ENCODE peak calls at places on chromosomes 16 and 17, in nine cellular contexts. One of them, this sample, is unnamed.

GRCh38 chr17:57957886-57958285 is 2.7 kb upstream of the CUEDC1 start:
- DNase-seq in central memory CD4-positive, alpha-beta T cell: no peak
- DNase-seq in AG10803: no peak
- DNase-seq in activated gamma-delta T cell treated with anti-CD3 and anti-CD28 coated beads, Interleukin-2, amount 50 U/mL, for 16 hours: no peak
- DNase-seq in GM13976: no peak
- DNase-seq in dorsolateral prefrontal cortex: no peak
- DNase-seq in WTC11: no peak
- DNase-seq in nucleus accumbens: no peak
- DNase-seq in CD8-positive, alpha-beta T cell: no peak
- DNase-seq in this sample: no peak

GRCh38 chr17:2101448-2102257 is 46.8 kb downstream of the HIC1 start:
- DNase-seq in central memory CD4-positive, alpha-beta T cell: peak; percentile 39
- DNase-seq in AG10803: no peak
- DNase-seq in activated gamma-delta T cell treated with anti-CD3 and anti-CD28 coated beads, Interleukin-2, amount 50 U/mL, for 16 hours: peak; percentile 34
- DNase-seq in GM13976: no peak
- DNase-seq in dorsolateral prefrontal cortex: no peak
- DNase-seq in WTC11: no peak
- DNase-seq in nucleus accumbens: no peak
- DNase-seq in CD8-positive, alpha-beta T cell: no peak
- DNase-seq in this sample: peak; percentile 20

GRCh38 chr17:27493088-27493487 is 36.8 kb downstream of the KSR1 start:
- DNase-seq in central memory CD4-positive, alpha-beta T cell: no peak
- DNase-seq in AG10803: no peak
- DNase-seq in activated gamma-delta T cell treated with anti-CD3 and anti-CD28 coated beads, Interleukin-2, amount 50 U/mL, for 16 hours: no peak
- DNase-seq in GM13976: no peak
- DNase-seq in dorsolateral prefrontal cortex: no peak
- DNase-seq in WTC11: no peak
- DNase-seq in nucleus accumbens: no peak
- DNase-seq in CD8-positive, alpha-beta T cell: no peak
- DNase-seq in this sample: no peak

GRCh38 chr16:25747160-25747758 is 55.5 kb downstream of the HS3ST4 start:
- DNase-seq in central memory CD4-positive, alpha-beta T cell: no peak
- DNase-seq in AG10803: no peak
- DNase-seq in activated gamma-delta T cell treated with anti-CD3 and anti-CD28 coated beads, Interleukin-2, amount 50 U/mL, for 16 hours: no peak
- DNase-seq in GM13976: no peak
- DNase-seq in dorsolateral prefrontal cortex: no peak
- DNase-seq in WTC11: peak; percentile 70
- DNase-seq in nucleus accumbens: no peak
- DNase-seq in CD8-positive, alpha-beta T cell: no peak
- DNase-seq in this sample: no peak

GRCh38 chr17:73174126-73174525 is 9.3 kb downstream of the SSTR2 start:
- DNase-seq in central memory CD4-positive, alpha-beta T cell: no peak
- DNase-seq in AG10803: no peak
- DNase-seq in activated gamma-delta T cell treated with anti-CD3 and anti-CD28 coated beads, Interleukin-2, amount 50 U/mL, for 16 hours: no peak
- DNase-seq in GM13976: no peak
- DNase-seq in dorsolateral prefrontal cortex: no peak
- DNase-seq in WTC11: no peak
- DNase-seq in nucleus accumbens: no peak
- DNase-seq in CD8-positive, alpha-beta T cell: no peak
- DNase-seq in this sample: no peak

GRCh38 chr16:2090819-2091721 is 43.3 kb downstream of the TSC2 start:
- DNase-seq in central memory CD4-positive, alpha-beta T cell: peak; percentile 19
- DNase-seq in AG10803: no peak
- DNase-seq in activated gamma-delta T cell treated with anti-CD3 and anti-CD28 coated beads, Interleukin-2, amount 50 U/mL, for 16 hours: no peak
- DNase-seq in GM13976: peak; percentile 74
- DNase-seq in dorsolateral prefrontal cortex: no peak
- DNase-seq in WTC11: peak; percentile 95
- DNase-seq in nucleus accumbens: no peak
- DNase-seq in CD8-positive, alpha-beta T cell: no peak
- DNase-seq in this sample: no peak

GRCh38 chr17:71521724-71522123 is 599.1 kb upstream of the SOX9 start:
- DNase-seq in central memory CD4-positive, alpha-beta T cell: no peak
- DNase-seq in AG10803: no peak
- DNase-seq in activated gamma-delta T cell treated with anti-CD3 and anti-CD28 coated beads, Interleukin-2, amount 50 U/mL, for 16 hours: no peak
- DNase-seq in GM13976: no peak
- DNase-seq in dorsolateral prefrontal cortex: no peak
- DNase-seq in WTC11: no peak
- DNase-seq in nucleus accumbens: no peak
- DNase-seq in CD8-positive, alpha-beta T cell: no peak
- DNase-seq in this sample: no peak

GRCh38 chr17:75288784-75289121 is 480 bp downstream of the SLC25A19 start:
- DNase-seq in central memory CD4-positive, alpha-beta T cell: no peak
- DNase-seq in AG10803: no peak
- DNase-seq in activated gamma-delta T cell treated with anti-CD3 and anti-CD28 coated beads, Interleukin-2, amount 50 U/mL, for 16 hours: no peak
- DNase-seq in GM13976: no peak
- DNase-seq in dorsolateral prefrontal cortex: no peak
- DNase-seq in WTC11: peak; percentile 53
- DNase-seq in nucleus accumbens: no peak
- DNase-seq in CD8-positive, alpha-beta T cell: no peak
- DNase-seq in this sample: no peak

GRCh38 chr17:63555475-63556156 is 5.3 kb downstream of the DCAF7 start:
- DNase-seq in central memory CD4-positive, alpha-beta T cell: no peak
- DNase-seq in AG10803: no peak
- DNase-seq in activated gamma-delta T cell treated with anti-CD3 and anti-CD28 coated beads, Interleukin-2, amount 50 U/mL, for 16 hours: no peak
- DNase-seq in GM13976: no peak
- DNase-seq in dorsolateral prefrontal cortex: no peak
- DNase-seq in WTC11: no peak
- DNase-seq in nucleus accumbens: no peak
- DNase-seq in CD8-positive, alpha-beta T cell: no peak
- DNase-seq in this sample: no peak

GRCh38 chr17:49471089-49471683 is 23.9 kb upstream of the NGFR start:
- DNase-seq in central memory CD4-positive, alpha-beta T cell: no peak
- DNase-seq in AG10803: peak; percentile 18
- DNase-seq in activated gamma-delta T cell treated with anti-CD3 and anti-CD28 coated beads, Interleukin-2, amount 50 U/mL, for 16 hours: no peak
- DNase-seq in GM13976: no peak
- DNase-seq in dorsolateral prefrontal cortex: peak; percentile 69
- DNase-seq in WTC11: no peak
- DNase-seq in nucleus accumbens: peak; percentile 60
- DNase-seq in CD8-positive, alpha-beta T cell: no peak
- DNase-seq in this sample: no peak

GRCh38 chr16:50246299-50247122 is 19.8 kb upstream of the ADCY7 start:
- DNase-seq in central memory CD4-positive, alpha-beta T cell: no peak
- DNase-seq in AG10803: no peak
- DNase-seq in activated gamma-delta T cell treated with anti-CD3 and anti-CD28 coated beads, Interleukin-2, amount 50 U/mL, for 16 hours: no peak
- DNase-seq in GM13976: peak; percentile 53
- DNase-seq in dorsolateral prefrontal cortex: no peak
- DNase-seq in WTC11: peak; percentile 51
- DNase-seq in nucleus accumbens: no peak
- DNase-seq in CD8-positive, alpha-beta T cell: no peak
- DNase-seq in this sample: no peak

GRCh38 chr17:9239821-9240658 is 218.7 kb downstream of the NTN1 start:
- DNase-seq in central memory CD4-positive, alpha-beta T cell: peak; percentile 70
- DNase-seq in AG10803: peak; percentile 71
- DNase-seq in activated gamma-delta T cell treated with anti-CD3 and anti-CD28 coated beads, Interleukin-2, amount 50 U/mL, for 16 hours: peak; percentile 54
- DNase-seq in GM13976: peak; percentile 95
- DNase-seq in dorsolateral prefrontal cortex: peak; percentile 57
- DNase-seq in WTC11: peak; percentile 61
- DNase-seq in nucleus accumbens: peak; percentile 79
- DNase-seq in CD8-positive, alpha-beta T cell: peak; percentile 38
- DNase-seq in this sample: peak; percentile 49

GRCh38 chr16:48720266-48720665 is 110.3 kb upstream of the N4BP1 start:
- DNase-seq in central memory CD4-positive, alpha-beta T cell: no peak
- DNase-seq in AG10803: no peak
- DNase-seq in activated gamma-delta T cell treated with anti-CD3 and anti-CD28 coated beads, Interleukin-2, amount 50 U/mL, for 16 hours: no peak
- DNase-seq in GM13976: no peak
- DNase-seq in dorsolateral prefrontal cortex: no peak
- DNase-seq in WTC11: peak; percentile 74
- DNase-seq in nucleus accumbens: no peak
- DNase-seq in CD8-positive, alpha-beta T cell: no peak
- DNase-seq in this sample: no peak

GRCh38 chr16:86038923-86039310 is 140.0 kb downstream of the IRF8 start:
- DNase-seq in central memory CD4-positive, alpha-beta T cell: no peak
- DNase-seq in AG10803: no peak
- DNase-seq in activated gamma-delta T cell treated with anti-CD3 and anti-CD28 coated beads, Interleukin-2, amount 50 U/mL, for 16 hours: no peak
- DNase-seq in GM13976: no peak
- DNase-seq in dorsolateral prefrontal cortex: no peak
- DNase-seq in WTC11: no peak
- DNase-seq in nucleus accumbens: no peak
- DNase-seq in CD8-positive, alpha-beta T cell: no peak
- DNase-seq in this sample: no peak

GRCh38 chr17:18361837-18362380 is 1.4 kb downstream of the SHMT1 start:
- DNase-seq in central memory CD4-positive, alpha-beta T cell: no peak
- DNase-seq in AG10803: no peak
- DNase-seq in activated gamma-delta T cell treated with anti-CD3 and anti-CD28 coated beads, Interleukin-2, amount 50 U/mL, for 16 hours: no peak
- DNase-seq in GM13976: no peak
- DNase-seq in dorsolateral prefrontal cortex: no peak
- DNase-seq in WTC11: no peak
- DNase-seq in nucleus accumbens: no peak
- DNase-seq in CD8-positive, alpha-beta T cell: no peak
- DNase-seq in this sample: no peak

GRCh38 chr16:67526149-67526732 is 2.4 kb upstream of the RIPOR1 start:
- DNase-seq in central memory CD4-positive, alpha-beta T cell: no peak
- DNase-seq in AG10803: no peak
- DNase-seq in activated gamma-delta T cell treated with anti-CD3 and anti-CD28 coated beads, Interleukin-2, amount 50 U/mL, for 16 hours: no peak
- DNase-seq in GM13976: no peak
- DNase-seq in dorsolateral prefrontal cortex: no peak
- DNase-seq in WTC11: no peak
- DNase-seq in nucleus accumbens: no peak
- DNase-seq in CD8-positive, alpha-beta T cell: no peak
- DNase-seq in this sample: no peak

GRCh38 chr17:15260376-15261062 is 4.6 kb downstream of the PMP22 start:
- DNase-seq in central memory CD4-positive, alpha-beta T cell: peak; percentile 5
- DNase-seq in AG10803: peak; percentile 89
- DNase-seq in activated gamma-delta T cell treated with anti-CD3 and anti-CD28 coated beads, Interleukin-2, amount 50 U/mL, for 16 hours: peak; percentile 6
- DNase-seq in GM13976: peak; percentile 81
- DNase-seq in dorsolateral prefrontal cortex: peak; percentile 81
- DNase-seq in WTC11: peak; percentile 84
- DNase-seq in nucleus accumbens: peak; percentile 86
- DNase-seq in CD8-positive, alpha-beta T cell: peak; percentile 10
- DNase-seq in this sample: peak; percentile 6

GRCh38 chr16:81612351-81613170 is 166.5 kb upstream of the PLCG2 start:
- DNase-seq in central memory CD4-positive, alpha-beta T cell: no peak
- DNase-seq in AG10803: peak; percentile 77
- DNase-seq in activated gamma-delta T cell treated with anti-CD3 and anti-CD28 coated beads, Interleukin-2, amount 50 U/mL, for 16 hours: no peak
- DNase-seq in GM13976: no peak
- DNase-seq in dorsolateral prefrontal cortex: no peak
- DNase-seq in WTC11: no peak
- DNase-seq in nucleus accumbens: no peak
- DNase-seq in CD8-positive, alpha-beta T cell: no peak
- DNase-seq in this sample: no peak

GRCh38 chr17:58520843-58521430 is 6.5 kb upstream of the MTMR4 start:
- DNase-seq in central memory CD4-positive, alpha-beta T cell: no peak
- DNase-seq in AG10803: peak; percentile 22
- DNase-seq in activated gamma-delta T cell treated with anti-CD3 and anti-CD28 coated beads, Interleukin-2, amount 50 U/mL, for 16 hours: no peak
- DNase-seq in GM13976: no peak
- DNase-seq in dorsolateral prefrontal cortex: no peak
- DNase-seq in WTC11: peak; percentile 50
- DNase-seq in nucleus accumbens: peak; percentile 14
- DNase-seq in CD8-positive, alpha-beta T cell: no peak
- DNase-seq in this sample: no peak

GRCh38 chr17:73743802-73744201 is 99.6 kb upstream of the SDK2 start:
- DNase-seq in central memory CD4-positive, alpha-beta T cell: no peak
- DNase-seq in AG10803: no peak
- DNase-seq in activated gamma-delta T cell treated with anti-CD3 and anti-CD28 coated beads, Interleukin-2, amount 50 U/mL, for 16 hours: no peak
- DNase-seq in GM13976: no peak
- DNase-seq in dorsolateral prefrontal cortex: no peak
- DNase-seq in WTC11: no peak
- DNase-seq in nucleus accumbens: no peak
- DNase-seq in CD8-positive, alpha-beta T cell: no peak
- DNase-seq in this sample: no peak

GRCh38 chr17:44960654-44961053 is 7.4 kb downstream of the C1QL1 start:
- DNase-seq in central memory CD4-positive, alpha-beta T cell: no peak
- DNase-seq in AG10803: no peak
- DNase-seq in activated gamma-delta T cell treated with anti-CD3 and anti-CD28 coated beads, Interleukin-2, amount 50 U/mL, for 16 hours: no peak
- DNase-seq in GM13976: no peak
- DNase-seq in dorsolateral prefrontal cortex: no peak
- DNase-seq in WTC11: no peak
- DNase-seq in nucleus accumbens: no peak
- DNase-seq in CD8-positive, alpha-beta T cell: no peak
- DNase-seq in this sample: no peak

GRCh38 chr17:74723891-74724290 is 11.2 kb upstream of the CD300LF start:
- DNase-seq in central memory CD4-positive, alpha-beta T cell: no peak
- DNase-seq in AG10803: no peak
- DNase-seq in activated gamma-delta T cell treated with anti-CD3 and anti-CD28 coated beads, Interleukin-2, amount 50 U/mL, for 16 hours: no peak
- DNase-seq in GM13976: no peak
- DNase-seq in dorsolateral prefrontal cortex: no peak
- DNase-seq in WTC11: no peak
- DNase-seq in nucleus accumbens: no peak
- DNase-seq in CD8-positive, alpha-beta T cell: no peak
- DNase-seq in this sample: no peak

GRCh38 chr17:62705116-62705515 is 77.6 kb downstream of the MRC2 start:
- DNase-seq in central memory CD4-positive, alpha-beta T cell: no peak
- DNase-seq in AG10803: no peak
- DNase-seq in activated gamma-delta T cell treated with anti-CD3 and anti-CD28 coated beads, Interleukin-2, amount 50 U/mL, for 16 hours: no peak
- DNase-seq in GM13976: no peak
- DNase-seq in dorsolateral prefrontal cortex: no peak
- DNase-seq in WTC11: no peak
- DNase-seq in nucleus accumbens: peak; percentile 45
- DNase-seq in CD8-positive, alpha-beta T cell: no peak
- DNase-seq in this sample: no peak

GRCh38 chr17:66548158-66548557 is 245.7 kb downstream of the PRKCA start:
- DNase-seq in central memory CD4-positive, alpha-beta T cell: peak; percentile 10
- DNase-seq in AG10803: peak; percentile 69
- DNase-seq in activated gamma-delta T cell treated with anti-CD3 and anti-CD28 coated beads, Interleukin-2, amount 50 U/mL, for 16 hours: peak; percentile 31
- DNase-seq in GM13976: no peak
- DNase-seq in dorsolateral prefrontal cortex: no peak
- DNase-seq in WTC11: no peak
- DNase-seq in nucleus accumbens: no peak
- DNase-seq in CD8-positive, alpha-beta T cell: no peak
- DNase-seq in this sample: peak; percentile 9

GRCh38 chr16:13510425-13511151 is 409.4 kb upstream of the ERCC4 start:
- DNase-seq in central memory CD4-positive, alpha-beta T cell: no peak
- DNase-seq in AG10803: no peak
- DNase-seq in activated gamma-delta T cell treated with anti-CD3 and anti-CD28 coated beads, Interleukin-2, amount 50 U/mL, for 16 hours: no peak
- DNase-seq in GM13976: no peak
- DNase-seq in dorsolateral prefrontal cortex: no peak
- DNase-seq in WTC11: no peak
- DNase-seq in nucleus accumbens: no peak
- DNase-seq in CD8-positive, alpha-beta T cell: no peak
- DNase-seq in this sample: no peak

GRCh38 chr16:58502217-58502921 is 2.4 kb downstream of the NDRG4 start:
- DNase-seq in central memory CD4-positive, alpha-beta T cell: no peak
- DNase-seq in AG10803: no peak
- DNase-seq in activated gamma-delta T cell treated with anti-CD3 and anti-CD28 coated beads, Interleukin-2, amount 50 U/mL, for 16 hours: no peak
- DNase-seq in GM13976: no peak
- DNase-seq in dorsolateral prefrontal cortex: no peak
- DNase-seq in WTC11: no peak
- DNase-seq in nucleus accumbens: no peak
- DNase-seq in CD8-positive, alpha-beta T cell: no peak
- DNase-seq in this sample: no peak

GRCh38 chr16:86346034-86346433 is 164.3 kb upstream of the FOXF1 start:
- DNase-seq in central memory CD4-positive, alpha-beta T cell: no peak
- DNase-seq in AG10803: no peak
- DNase-seq in activated gamma-delta T cell treated with anti-CD3 and anti-CD28 coated beads, Interleukin-2, amount 50 U/mL, for 16 hours: no peak
- DNase-seq in GM13976: no peak
- DNase-seq in dorsolateral prefrontal cortex: no peak
- DNase-seq in WTC11: no peak
- DNase-seq in nucleus accumbens: no peak
- DNase-seq in CD8-positive, alpha-beta T cell: no peak
- DNase-seq in this sample: no peak

GRCh38 chr17:48597775-48598631 is 4.4 kb upstream of the HOXB5 start:
- DNase-seq in central memory CD4-positive, alpha-beta T cell: peak; percentile 42
- DNase-seq in AG10803: peak; percentile 87
- DNase-seq in activated gamma-delta T cell treated with anti-CD3 and anti-CD28 coated beads, Interleukin-2, amount 50 U/mL, for 16 hours: no peak
- DNase-seq in GM13976: peak; percentile 74
- DNase-seq in dorsolateral prefrontal cortex: no peak
- DNase-seq in WTC11: no peak
- DNase-seq in nucleus accumbens: no peak
- DNase-seq in CD8-positive, alpha-beta T cell: no peak
- DNase-seq in this sample: no peak

GRCh38 chr17:76530826-76531500 is 6.5 kb downstream of the CYGB start:
- DNase-seq in central memory CD4-positive, alpha-beta T cell: no peak
- DNase-seq in AG10803: no peak
- DNase-seq in activated gamma-delta T cell treated with anti-CD3 and anti-CD28 coated beads, Interleukin-2, amount 50 U/mL, for 16 hours: no peak
- DNase-seq in GM13976: no peak
- DNase-seq in dorsolateral prefrontal cortex: no peak
- DNase-seq in WTC11: no peak
- DNase-seq in nucleus accumbens: no peak
- DNase-seq in CD8-positive, alpha-beta T cell: no peak
- DNase-seq in this sample: no peak

GRCh38 chr16:56269824-56270684 is 78.8 kb downstream of the GNAO1 start:
- DNase-seq in central memory CD4-positive, alpha-beta T cell: no peak
- DNase-seq in AG10803: peak; percentile 84
- DNase-seq in activated gamma-delta T cell treated with anti-CD3 and anti-CD28 coated beads, Interleukin-2, amount 50 U/mL, for 16 hours: no peak
- DNase-seq in GM13976: no peak
- DNase-seq in dorsolateral prefrontal cortex: no peak
- DNase-seq in WTC11: peak; percentile 37
- DNase-seq in nucleus accumbens: peak; percentile 73
- DNase-seq in CD8-positive, alpha-beta T cell: no peak
- DNase-seq in this sample: no peak

GRCh38 chr17:63425478-63425877 is 20.6 kb downstream of the CYB561 start:
- DNase-seq in central memory CD4-positive, alpha-beta T cell: peak; percentile 68
- DNase-seq in AG10803: peak; percentile 78
- DNase-seq in activated gamma-delta T cell treated with anti-CD3 and anti-CD28 coated beads, Interleukin-2, amount 50 U/mL, for 16 hours: peak; percentile 53
- DNase-seq in GM13976: peak; percentile 83
- DNase-seq in dorsolateral prefrontal cortex: peak; percentile 72
- DNase-seq in WTC11: peak; percentile 83
- DNase-seq in nucleus accumbens: peak; percentile 41
- DNase-seq in CD8-positive, alpha-beta T cell: peak; percentile 35
- DNase-seq in this sample: peak; percentile 50

This sample was measured in stimulated activated CD4-positive, alpha-beta T cell treated with anti-CD3 and anti-CD28 coated beads, Interleukin-2, amount 100 ng/mL, for 4 hours.